ENCODE peak calls at places on chromosomes 11 and 22, in nine cellular contexts. K, G, O, F, C, J, Q, E and R are unnamed samples.

GRCh38 chr22:31084811-31085492 is 3.8 kb downstream of the SMTN start:
- DNase-seq in K (peak; percentile 74), G (no peak), O (peak; percentile 79), F (peak; percentile 84), C (peak; percentile 97), J (peak; percentile 61), Q (peak; percentile 42), E (peak; percentile 90), R (peak; percentile 59)

GRCh38 chr22:41458161-41458728 is 10.2 kb downstream of the PHF5A start:
- DNase-seq in K (peak; percentile 58), G (no peak), O (no peak), F (no peak), C (no peak), J (no peak), Q (no peak), E (no peak), R (no peak)

GRCh38 chr11:86952221-86952875 is 2.8 kb downstream of the FZD4 start:
- DNase-seq in K (no peak), G (no peak), O (no peak), F (no peak), C (no peak), J (no peak), Q (no peak), E (no peak), R (no peak)

GRCh38 chr11:126459691-126460404 is 104.4 kb downstream of the ST3GAL4 start:
- DNase-seq in K (no peak), G (no peak), O (no peak), F (peak; percentile 48), C (no peak), J (no peak), Q (no peak), E (no peak), R (peak; percentile 39)

GRCh38 chr22:41621099-41621910 is at the start of gene XRCC6:
- DNase-seq in K (peak; percentile 99), G (peak; percentile 99), O (peak; percentile 99), F (peak; percentile 99), C (peak; percentile 100), J (peak; percentile 100), Q (peak; percentile 89), E (peak; percentile 100), R (peak; percentile 98)

GRCh38 chr11:8671242-8671641 is 11.2 kb downstream of the TRIM66 start:
- DNase-seq in K (no peak), G (peak; percentile 93), O (no peak), F (peak; percentile 66), C (no peak), J (peak; percentile 87), Q (peak; percentile 44), E (peak; percentile 97), R (peak; percentile 63)

GRCh38 chr22:49502126-49502826 is 325.4 kb downstream of the BRD1 start:
- DNase-seq in K (no peak), G (peak; percentile 81), O (peak; percentile 72), F (no peak), C (no peak), J (no peak), Q (no peak), E (no peak), R (no peak)

GRCh38 chr11:33347490-33348125 is 90.4 kb downstream of the HIPK3 start:
- DNase-seq in K (no peak), G (no peak), O (no peak), F (no peak), C (peak; percentile 58), J (no peak), Q (no peak), E (no peak), R (no peak)

GRCh38 chr11:44258839-44259420 is 51.0 kb downstream of the ALX4 start:
- DNase-seq in K (no peak), G (no peak), O (no peak), F (no peak), C (no peak), J (no peak), Q (no peak), E (no peak), R (no peak)

GRCh38 chr11:116136987-116137674 is 632.9 kb upstream of the CADM1 start:
- DNase-seq in K (no peak), G (no peak), O (no peak), F (no peak), C (no peak), J (no peak), Q (no peak), E (no peak), R (no peak)

GRCh38 chr22:38202437-38203089 is 769 bp downstream of the MAFF start:
- DNase-seq in K (no peak), G (peak; percentile 35), O (peak; percentile 80), F (peak; percentile 59), C (peak; percentile 54), J (no peak), Q (no peak), E (peak; percentile 81), R (peak; percentile 60)

GRCh38 chr22:33274214-33274828 is 216.1 kb upstream of the SYN3 start:
- DNase-seq in K (no peak), G (no peak), O (peak; percentile 34), F (no peak), C (peak; percentile 44), J (no peak), Q (no peak), E (peak; percentile 70), R (no peak)

GRCh38 chr11:35623708-35624168 is 5.5 kb downstream of the FJX1 start:
- DNase-seq in K (no peak), G (peak; percentile 94), O (no peak), F (no peak), C (no peak), J (no peak), Q (no peak), E (no peak), R (no peak)

GRCh38 chr11:92322225-92322624 is 97.6 kb downstream of the FAT3 start:
- DNase-seq in K (no peak), G (no peak), O (no peak), F (no peak), C (no peak), J (no peak), Q (no peak), E (no peak), R (no peak)

GRCh38 chr11:78226684-78227680 is 38.3 kb downstream of the USP35 start:
- DNase-seq in K (no peak), G (no peak), O (no peak), F (no peak), C (no peak), J (no peak), Q (no peak), E (no peak), R (no peak)

GRCh38 chr11:8315463-8315862 is 51.8 kb upstream of the LMO1 start:
- DNase-seq in K (no peak), G (no peak), O (no peak), F (no peak), C (no peak), J (no peak), Q (no peak), E (no peak), R (no peak)

GRCh38 chr11:67280791-67281551 is 8.1 kb upstream of the ANKRD13D start:
- DNase-seq in K (no peak), G (no peak), O (no peak), F (no peak), C (no peak), J (no peak), Q (no peak), E (no peak), R (no peak)

GRCh38 chr11:97742717-97743116 is 1278.0 kb upstream of the CNTN5 start:
- DNase-seq in K (no peak), G (no peak), O (no peak), F (no peak), C (no peak), J (no peak), Q (no peak), E (no peak), R (no peak)

GRCh38 chr11:134025086-134025437 is 43.8 kb upstream of the JAM3 start:
- DNase-seq in K (no peak), G (no peak), O (no peak), F (peak; percentile 76), C (no peak), J (no peak), Q (no peak), E (no peak), R (no peak)

GRCh38 chr11:11039249-11039965 is 181.6 kb upstream of the ZBED5 start:
- DNase-seq in K (no peak), G (no peak), O (no peak), F (no peak), C (no peak), J (no peak), Q (no peak), E (no peak), R (no peak)

GRCh38 chr11:10038916-10039315 is 255.1 kb downstream of the SBF2 start:
- DNase-seq in K (no peak), G (no peak), O (no peak), F (no peak), C (no peak), J (no peak), Q (no peak), E (no peak), R (no peak)

GRCh38 chr11:7457211-7457610 is 28.1 kb upstream of the OLFML1 start:
- DNase-seq in K (no peak), G (no peak), O (no peak), F (no peak), C (no peak), J (no peak), Q (no peak), E (no peak), R (peak; percentile 11)

GRCh38 chr11:2436521-2437031 is 7.7 kb downstream of the TRPM5 start:
- DNase-seq in K (no peak), G (no peak), O (no peak), F (no peak), C (no peak), J (no peak), Q (no peak), E (no peak), R (no peak)